ENCODE peak calls at places on chromosomes 12 and 14, in seven cellular contexts. Q, K, P, U, D, R and L are unnamed samples.

GRCh38 chr14:46063872-46064271 is 587.7 kb downstream of the RPL10L start:
- DNase-seq in P (no peak), D (no peak), Q (no peak), K (peak; percentile 41), U (no peak), R (no peak), L (no peak)

GRCh38 chr12:120642806-120643205 is 2.4 kb downstream of the CABP1 start:
- DNase-seq in D (no peak), P (no peak), R (no peak), U (no peak), Q (peak; percentile 4), K (no peak), L (no peak)

GRCh38 chr12:42070056-42070455 is 74.6 kb downstream of the GXYLT1 start:
- DNase-seq in R (no peak), K (no peak), U (no peak), Q (no peak), P (no peak), D (no peak), L (no peak)

GRCh38 chr12:19707948-19708409 is 268.7 kb downstream of the AEBP2 start:
- DNase-seq in D (no peak), K (no peak), U (no peak), P (no peak), R (no peak), Q (peak; percentile 93), L (no peak)

GRCh38 chr14:54776361-54777001 is 126.1 kb downstream of the GCH1 start:
- DNase-seq in P (no peak), D (peak; percentile 81), U (peak; percentile 44), K (no peak), Q (peak; percentile 79), R (no peak), L (no peak)

GRCh38 chr12:75130811-75131210 is 78.8 kb downstream of the KCNC2 start:
- DNase-seq in R (no peak), Q (no peak), D (no peak), K (no peak), U (no peak), P (no peak), L (no peak)

GRCh38 chr12:49633703-49634311 is 10.4 kb downstream of the PRPF40B start:
- DNase-seq in R (no peak), P (no peak), U (no peak), D (no peak), Q (no peak), K (no peak), L (no peak)

GRCh38 chr12:27549801-27550652 is 26.0 kb downstream of the PPFIBP1 start:
- DNase-seq in K (peak; percentile 91), Q (peak; percentile 97), R (peak; percentile 90), D (peak; percentile 90), U (no peak), P (no peak), L (no peak)

GRCh38 chr14:77007339-77007974 is 21.1 kb downstream of the IRF2BPL start:
- DNase-seq in Q (no peak), K (no peak), R (no peak), D (no peak), U (no peak), P (no peak), L (no peak)

GRCh38 chr14:85010186-85010585 is 519.8 kb upstream of the FLRT2 start:
- DNase-seq in P (no peak), Q (no peak), U (no peak), K (no peak), R (no peak), D (no peak), L (no peak)

GRCh38 chr12:96466939-96467751 is 22.2 kb upstream of the CFAP54 start:
- DNase-seq in D (no peak), U (no peak), K (no peak), Q (peak; percentile 71), R (no peak), P (no peak), L (no peak)

GRCh38 chr12:52976574-52977071 is 27.7 kb downstream of the KRT18 start:
- DNase-seq in D (no peak), U (no peak), P (no peak), R (no peak), K (peak; percentile 83), Q (peak; percentile 70), L (no peak)

GRCh38 chr12:15670756-15671155 is 118.4 kb downstream of the EPS8 start:
- DNase-seq in K (no peak), D (no peak), Q (no peak), R (no peak), P (no peak), U (no peak), L (no peak)

GRCh38 chr14:62824086-62824485 is 221.2 kb downstream of the KCNH5 start:
- DNase-seq in P (no peak), K (no peak), D (no peak), U (no peak), R (no peak), Q (peak; percentile 18), L (no peak)

GRCh38 chr14:103694572-103695026 is 20.7 kb downstream of the XRCC3 start:
- DNase-seq in D (no peak), U (no peak), R (no peak), K (peak; percentile 64), Q (no peak), P (no peak), L (no peak)
- TF ChIP-seq CTCF in D (no peak), U (no peak), R (no peak), K (peak; percentile 58), Q (no peak), P (no peak), L (no peak)

GRCh38 chr12:66189476-66189823 is 436 bp downstream of the IRAK3 start:
- DNase-seq in U (no peak), R (no peak), D (no peak), P (no peak), Q (no peak), K (no peak), L (no peak)
- H3K27ac ChIP-seq in U (no peak overlapping the region), R (no peak overlapping the region), D (peak overlapping the region; percentile 96), P (no peak overlapping the region), Q (no peak overlapping the region), K (no peak overlapping the region), L (peak overlapping the region; percentile 64)

DNA sequence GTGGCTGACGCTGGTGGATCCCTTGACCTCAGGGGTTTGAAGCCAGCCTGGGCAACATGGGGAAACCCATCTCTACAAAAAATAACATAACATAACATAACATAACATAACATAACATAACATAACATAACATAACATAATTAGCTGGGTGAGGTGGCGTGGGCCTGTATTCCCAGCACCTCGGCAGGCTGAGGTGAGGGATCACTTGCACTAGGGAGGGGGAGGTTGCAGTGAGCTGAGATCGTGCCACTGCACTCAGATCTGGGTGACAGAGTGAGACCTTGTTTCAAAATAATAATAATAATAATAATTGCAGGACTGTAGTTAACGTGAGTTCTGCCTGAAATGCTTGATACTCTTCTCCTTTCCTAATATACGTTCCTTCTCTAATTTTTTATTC is 1.3 kb downstream of the MAGOHB start:
- DNase-seq in D (no peak), U (no peak), R (no peak), Q (no peak), P (no peak), K (no peak), L (no peak)
- H3K4me3 ChIP-seq in D (no peak overlapping the region), U (peak overlapping the region; percentile 97), R (peak overlapping the region; percentile 91), Q (no peak overlapping the region), P (peak overlapping the region; percentile 88), K (peak overlapping the region; percentile 91), L (peak overlapping the region; percentile 88)

GRCh38 chr12:22978962-22979361 is 354.0 kb downstream of the ETNK1 start:
- DNase-seq in D (no peak), R (no peak), K (no peak), P (no peak), Q (peak; percentile 95), U (no peak), L (no peak)

GRCh38 chr12:22982635-22983034 is 357.7 kb downstream of the ETNK1 start:
- DNase-seq in Q (no peak), P (no peak), K (no peak), D (no peak), U (no peak), R (no peak), L (no peak)

GRCh38 chr12:22979854-22980253 is 354.9 kb downstream of the ETNK1 start:
- DNase-seq in D (no peak), P (no peak), Q (no peak), K (no peak), U (no peak), R (no peak), L (no peak)

GRCh38 chr12:22986997-22987396 is 362.0 kb downstream of the ETNK1 start:
- DNase-seq in D (no peak), Q (no peak), U (no peak), K (no peak), R (no peak), P (no peak), L (no peak)

GRCh38 chr12:22981711-22982110 is 356.7 kb downstream of the ETNK1 start:
- DNase-seq in K (no peak), U (no peak), P (no peak), D (no peak), R (no peak), Q (peak; percentile 38), L (no peak)
- TF ChIP-seq CTCF in K (peak; percentile 45), U (no peak), P (no peak), D (peak; percentile 6), R (no peak), Q (peak; percentile 49), L (no peak)

DNA sequence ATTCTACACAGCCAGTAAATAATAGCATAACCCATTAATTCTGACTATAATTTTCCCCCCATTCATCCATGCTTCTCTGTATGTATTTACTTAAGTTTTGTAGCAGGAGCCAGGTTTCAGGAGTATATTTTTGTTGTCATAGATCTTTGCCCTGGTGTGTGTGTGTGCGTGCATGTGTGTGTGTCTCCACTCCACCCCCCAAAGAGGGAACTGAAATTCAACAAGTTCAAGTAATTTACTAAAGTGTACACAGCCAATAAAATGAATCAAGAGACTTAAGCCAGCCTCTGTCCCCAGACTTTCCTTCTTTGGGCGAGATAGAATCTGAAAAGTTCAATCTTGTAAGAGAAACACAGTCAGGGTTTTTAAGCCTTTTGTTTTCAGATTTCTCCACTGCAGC is 792.0 kb downstream of the MED13L start:
- DNase-seq in R (no peak), D (no peak), U (no peak), K (no peak), Q (no peak), P (no peak), L (no peak)
- H3K27ac ChIP-seq in R (no peak overlapping the region), D (no peak overlapping the region), U (no peak overlapping the region), K (peak overlapping the region; percentile 22), Q (no peak overlapping the region), P (no peak overlapping the region), L (no peak overlapping the region)

GRCh38 chr14:91400696-91401095 is 16.9 kb downstream of the CCDC88C start:
- DNase-seq in P (no peak), D (no peak), R (no peak), K (no peak), U (no peak), Q (peak; percentile 8), L (no peak)
- H3K4me3 ChIP-seq in P (peak overlapping the region; percentile 65), D (no peak overlapping the region), R (no peak overlapping the region), K (no peak overlapping the region), U (peak overlapping the region; percentile 81), Q (no peak overlapping the region), L (no peak overlapping the region)

GRCh38 chr14:91065266-91065665 is 4.8 kb upstream of the RPS6KA5 start:
- DNase-seq in Q (no peak), U (no peak), P (no peak), K (no peak), R (no peak), D (no peak), L (no peak)
- TF ChIP-seq CTCF in Q (no peak), U (no peak), P (no peak), K (no peak), R (no peak), D (no peak), L (no peak)

DNA sequence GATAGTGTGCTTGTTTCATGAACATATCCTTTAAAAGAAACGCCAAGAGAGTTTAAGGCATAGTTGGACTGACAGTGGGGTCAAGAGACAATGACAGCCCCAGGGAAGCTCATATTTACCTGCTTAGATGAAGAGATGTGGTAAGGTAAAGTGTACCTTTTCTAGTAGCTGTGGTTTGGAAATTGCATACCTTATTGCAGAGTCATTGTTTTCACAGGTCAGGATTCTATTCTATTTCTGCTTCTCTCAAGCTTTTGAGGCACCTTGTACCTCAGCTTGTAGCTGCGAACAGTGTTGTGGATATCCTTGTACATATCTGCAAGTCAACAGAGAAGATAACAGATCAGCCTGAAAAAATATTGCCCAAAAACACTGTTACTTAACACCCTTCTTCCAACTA is 47.7 kb downstream of the ATP6V1D start:
- DNase-seq in D (no peak), Q (no peak), R (no peak), U (no peak), P (peak; percentile 21), K (no peak), L (no peak)
- H3K27ac ChIP-seq in D (no peak overlapping the region), Q (no peak overlapping the region), R (no peak overlapping the region), U (no peak overlapping the region), P (no peak overlapping the region), K (no peak overlapping the region), L (no peak overlapping the region)